ENCODE peak calls at places on chromosomes 4 and X, in ten cellular contexts. N, U, Q, V, J, E, L, F, X and T are unnamed samples.

GRCh38 chr4:101651778-101652177 is 138.8 kb upstream of the BANK1 start:
- DNase-seq in E (no peak), V (no peak), Q (no peak), L (no peak), J (no peak), F (no peak), N (no peak), U (peak), X (no peak), T (no peak)

GRCh38 chr4:84852081-84852480 is 114.4 kb downstream of the WDFY3 start:
- DNase-seq in F (no peak), E (no peak), N (no peak), U (no peak), L (peak), X (peak), Q (no peak), J (no peak), V (no peak), T (peak)

GRCh38 chr4:86981789-86982188 is 47.0 kb downstream of the AFF1 start:
- DNase-seq in X (no peak), F (no peak), L (no peak), V (no peak), J (no peak), N (no peak), Q (no peak), E (no peak), U (no peak), T (no peak)

GRCh38 chr4:30696195-30696594 is 24.0 kb upstream of the PCDH7 start:
- DNase-seq in N (no peak), F (no peak), J (no peak), X (no peak), L (peak), V (no peak), E (no peak), Q (no peak), U (no peak), T (no peak)

GRCh38 chr4:89196745-89197144 is 85.4 kb downstream of the TIGD2 start:
- DNase-seq in L (no peak), E (no peak), J (no peak), U (no peak), N (no peak), X (no peak), F (no peak), V (no peak), Q (no peak), T (no peak)

GRCh38 chr4:37454263-37454800 is 209.8 kb downstream of the NWD2 start:
- DNase-seq in N (no peak), L (no peak), V (no peak), X (no peak), E (no peak), J (no peak), Q (no peak), U (no peak), F (no peak), T (no peak)

GRCh38 chrX:102546818-102547493 is 30.4 kb upstream of the TMSB15A start:
- DNase-seq in F (no peak), Q (no peak), V (no peak), L (no peak), N (no peak), J (no peak), U (peak), E (no peak), X (no peak), T (no peak)

GRCh38 chr4:22048326-22048725 is 99.8 kb upstream of the KCNIP4 start:
- DNase-seq in Q (no peak), L (no peak), U (no peak), V (no peak), F (no peak), E (no peak), J (no peak), N (no peak), X (no peak), T (no peak)

GRCh38 chr4:155735506-155735905 is 23.3 kb upstream of the GUCY1B1 start:
- DNase-seq in E (no peak), L (peak), V (no peak), N (no peak), Q (no peak), U (no peak), J (no peak), X (no peak), F (no peak), T (peak)

GRCh38 chrX:19332983-19333382 is 10.7 kb upstream of the PDHA1 start:
- DNase-seq in Q (no peak), N (peak), F (no peak), X (no peak), V (no peak), E (peak), L (peak), J (no peak), U (no peak), T (peak)

GRCh38 chr4:148007303-148007702 is 275.4 kb downstream of the ARHGAP10 start:
- DNase-seq in L (peak), X (peak), V (no peak), F (no peak), E (peak), Q (no peak), U (no peak), J (no peak), N (no peak), T (peak)

GRCh38 chr4:118765399-118765798 is 70.5 kb downstream of the SEC24D start:
- DNase-seq in V (no peak), E (no peak), J (no peak), L (peak), F (no peak), X (peak), U (peak), Q (no peak), N (no peak), T (peak)

GRCh38 chrX:137164329-137164728 is 130.5 kb upstream of the GPR101 start:
- DNase-seq in V (no peak), L (no peak), Q (no peak), E (no peak), U (no peak), J (no peak), F (no peak), N (no peak), X (no peak), T (no peak)

GRCh38 chr4:170990989-170991589 is 822.1 kb upstream of the GALNTL6 start:
- DNase-seq in X (peak), L (peak), F (no peak), Q (no peak), U (peak), E (no peak), V (no peak), J (peak), N (no peak), T (peak)

GRCh38 chrX:147838465-147839131 is 73.1 kb upstream of the FMR1 start:
- DNase-seq in N (no peak), J (no peak), E (no peak), F (no peak), L (peak), V (no peak), X (no peak), Q (no peak), U (peak), T (peak)

GRCh38 chrX:80223922-80224579 is 196.2 kb upstream of the TENT5D start:
- DNase-seq in V (no peak), F (no peak), X (no peak), L (no peak), E (no peak), N (no peak), U (peak), Q (no peak), J (no peak), T (no peak)